ENCODE peak calls at places on chromosomes 5 and 9, in four cellular contexts. B is heart right ventricle, J is GM23338, Q is RWPE1. N is an unnamed sample.

GRCh38 chr9:36831381-36832231 is 202.5 kb downstream of the PAX5 start:
- DNase-seq in B (no peak), J (no peak), Q (no peak), N (no peak)

GRCh38 chr5:32206799-32207634 is 32.9 kb upstream of the GOLPH3 start:
- DNase-seq in B (no peak), J (no peak), Q (no peak), N (no peak)

GRCh38 chr9:23636199-23636598 is 189.8 kb downstream of the ELAVL2 start:
- DNase-seq in B (no peak), J (no peak), Q (no peak), N (no peak)

GRCh38 chr9:4662989-4663792 is 1.1 kb downstream of the PLPP6 start:
- DNase-seq in B (no peak), J (peak; percentile 20), Q (no peak), N (no peak)

GRCh38 chr9:35690447-35691324 is 961 bp upstream of the TPM2 start:
- DNase-seq in B (peak; percentile 84), J (peak; percentile 76), Q (peak; percentile 63), N (peak; percentile 19)

GRCh38 chr5:150703767-150704166 is 2.9 kb upstream of the RBM22 start:
- DNase-seq in B (no peak), J (no peak), Q (no peak), N (no peak)

GRCh38 chr5:74579215-74579614 is 61.3 kb downstream of the ENC1 start:
- DNase-seq in B (no peak), J (no peak), Q (no peak), N (no peak)

GRCh38 chr9:98129451-98129881 is 10.4 kb upstream of the TRIM14 start:
- DNase-seq in B (no peak), J (no peak), Q (no peak), N (no peak)

GRCh38 chr5:111930407-111930806 is 173.4 kb upstream of the NREP start:
- DNase-seq in B (no peak), J (no peak), Q (no peak), N (no peak)

GRCh38 chr9:70802206-70802605 is 319.2 kb downstream of the TRPM3 start:
- DNase-seq in B (no peak), J (no peak), Q (no peak), N (no peak)

GRCh38 chr9:130531670-130532069 is 47.7 kb upstream of the FUBP3 start:
- DNase-seq in B (no peak), J (no peak), Q (no peak), N (no peak)

GRCh38 chr9:80649001-80649420 is 1040.3 kb downstream of the TLE1 start:
- DNase-seq in B (no peak), J (peak; percentile 5), Q (no peak), N (no peak)

GRCh38 chr9:133785753-133786370 is 47.7 kb upstream of the SARDH start:
- DNase-seq in B (no peak), J (no peak), Q (no peak), N (no peak)

GRCh38 chr9:1071730-1072129 is 21.6 kb downstream of the DMRT2 start:
- DNase-seq in B (no peak), J (no peak), Q (no peak), N (no peak)

GRCh38 chr5:176732736-176733585 is 77.4 kb upstream of the UNC5A start:
- DNase-seq in B (no peak), J (no peak), Q (no peak), N (no peak)

GRCh38 chr9:3508531-3509374 is 17.0 kb downstream of the RFX3 start:
- DNase-seq in B (no peak), J (no peak), Q (no peak), N (no peak)

GRCh38 chr5:56737002-56737621 is 78.2 kb upstream of the MAP3K1 start:
- DNase-seq in B (no peak), J (no peak), Q (no peak), N (no peak)
- H3K27ac ChIP-seq in B (no peak overlapping the region), J (no peak overlapping the region), Q (no peak overlapping the region), N (no peak overlapping the region)

DNA sequence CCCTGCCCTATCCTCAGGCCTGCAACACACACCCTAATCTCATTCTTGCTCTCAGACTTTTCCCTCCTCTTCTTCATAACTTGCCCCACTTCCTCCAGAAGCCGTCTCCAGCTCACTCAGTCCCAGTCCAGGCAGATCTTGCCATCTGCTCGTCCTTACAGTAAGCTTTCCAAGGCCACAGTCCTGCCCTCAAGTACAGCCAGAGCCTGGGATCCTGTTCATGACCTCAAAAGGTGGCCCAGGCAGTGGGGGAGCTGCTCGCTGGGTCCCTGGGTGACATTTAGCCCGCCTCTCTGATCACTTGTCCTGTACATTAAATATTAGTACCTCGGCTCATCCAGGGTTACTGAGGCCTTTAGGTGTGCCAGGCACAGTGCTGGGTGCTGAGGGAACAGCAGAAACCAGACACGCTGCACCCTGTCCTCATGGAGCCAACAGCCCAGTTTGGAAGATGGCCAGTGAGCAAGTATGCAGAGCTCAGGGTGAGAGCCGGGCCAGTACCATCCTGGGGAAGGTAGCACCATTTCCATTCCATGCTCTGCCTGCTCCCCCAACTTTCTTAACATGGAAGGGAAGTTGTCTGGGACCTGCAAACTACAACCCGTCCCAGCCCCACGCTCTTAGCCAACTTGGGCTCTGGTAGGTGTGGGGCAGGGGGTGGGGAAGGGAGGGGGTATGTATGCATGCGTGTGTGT is 100.4 kb downstream of the C5orf15 start:
- DNase-seq in B (no peak), J (no peak), Q (no peak), N (no peak)
- H3K27ac ChIP-seq in B (no peak overlapping the region), J (no peak overlapping the region), Q (no peak overlapping the region), N (no peak overlapping the region)

GRCh38 chr5:36657563-36657995 is 51.2 kb downstream of the SLC1A3 start:
- DNase-seq in B (no peak), J (no peak), Q (peak; percentile 90), N (no peak)
- H3K27ac ChIP-seq in B (peak overlapping the region; percentile 79), J (no peak overlapping the region), Q (peak overlapping the region; percentile 81), N (peak overlapping the region; percentile 78)

GRCh38 chr9:21779397-21779796 is 23.0 kb upstream of the MTAP start:
- DNase-seq in B (no peak), J (no peak), Q (no peak), N (no peak)
- H3K27ac ChIP-seq in B (no peak overlapping the region), J (no peak overlapping the region), Q (peak overlapping the region; percentile 38), N (no peak overlapping the region)

GRCh38 chr9:124296094-124296493 is 38.3 kb downstream of the NEK6 start:
- DNase-seq in B (no peak), J (no peak), Q (no peak), N (no peak)
- H3K27ac ChIP-seq in B (no peak overlapping the region), J (no peak overlapping the region), Q (peak overlapping the region; percentile 90), N (no peak overlapping the region)

DNA sequence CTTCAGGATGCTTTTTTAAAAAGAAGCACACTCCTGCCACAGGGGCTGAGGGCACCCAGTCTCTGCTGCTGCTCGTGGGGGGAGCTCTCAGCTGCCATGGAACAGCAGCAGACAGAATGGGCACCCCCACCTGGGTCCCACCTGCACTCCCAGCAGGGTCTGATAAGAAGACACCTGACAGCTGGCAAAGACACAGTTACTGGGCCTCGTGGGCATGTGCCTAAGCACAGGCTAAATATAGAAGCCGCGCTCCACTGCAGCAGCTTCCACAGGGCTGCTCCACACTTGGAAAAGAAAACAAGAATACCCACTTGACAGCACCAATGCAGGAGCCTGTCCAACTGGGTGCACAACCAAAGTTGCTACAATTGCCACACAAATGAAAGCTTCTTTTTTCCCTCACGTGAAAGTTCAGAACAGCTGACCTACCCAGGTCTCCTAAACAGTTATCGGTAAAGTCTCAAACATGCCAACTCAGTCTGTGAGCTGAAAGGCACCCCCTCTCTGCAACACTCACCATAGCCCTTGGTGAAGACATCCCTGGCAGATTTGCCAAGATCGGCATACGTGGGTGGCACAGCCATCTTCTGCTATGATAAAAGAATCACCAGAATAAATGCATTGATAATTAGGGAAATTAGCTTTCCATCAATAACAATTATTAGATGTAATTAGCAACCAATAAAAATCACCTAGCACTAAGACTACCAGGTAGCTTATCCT is 12.2 kb downstream of the VDAC1 start:
- DNase-seq in B (peak; percentile 41), J (no peak), Q (no peak), N (no peak)
- H3K27ac ChIP-seq in B (peak overlapping the region; percentile 14), J (no peak overlapping the region), Q (peak overlapping the region; percentile 19), N (no peak overlapping the region)

GRCh38 chr5:56852228-56853000 is 37.1 kb downstream of the MAP3K1 start:
- DNase-seq in B (no peak), J (no peak), Q (no peak), N (no peak)
- H3K27ac ChIP-seq in B (peak overlapping the region; percentile 9), J (no peak overlapping the region), Q (no peak overlapping the region), N (no peak overlapping the region)